ENCODE peak calls at places on chromosomes 3 and 15, in ten cellular contexts. One of them, this sample, is unnamed.

GRCh38 chr3:47083786-47084185 is 80.1 kb downstream of the SETD2 start:
- DNase-seq in stimulated activated CD4-positive, alpha-beta T cell treated with anti-CD3 and anti-CD28 coated beads, Interleukin-1b, Interleukin-23, amount 100 ng/mL, for 48 hours: no peak
- DNase-seq in HEK293T: no peak
- DNase-seq in NCI-H774: no peak
- DNase-seq in T-helper 2 cell: no peak
- DNase-seq in foreskin keratinocyte: no peak
- DNase-seq in NCI-H2081: no peak
- DNase-seq in frontal cortex: no peak
- DNase-seq in renal cortical epithelial cell: no peak
- DNase-seq in dermis microvascular lymphatic vessel endothelial cell: no peak
- DNase-seq in this sample: no peak

GRCh38 chr3:155232605-155233004 is 60.9 kb downstream of the STRIT1 start:
- DNase-seq in HEK293T: no peak
- DNase-seq in renal cortical epithelial cell: peak
- DNase-seq in NCI-H774: peak
- DNase-seq in dermis microvascular lymphatic vessel endothelial cell: no peak
- DNase-seq in stimulated activated CD4-positive, alpha-beta T cell treated with anti-CD3 and anti-CD28 coated beads, Interleukin-1b, Interleukin-23, amount 100 ng/mL, for 48 hours: no peak
- DNase-seq in NCI-H2081: peak
- DNase-seq in frontal cortex: no peak
- DNase-seq in foreskin keratinocyte: peak
- DNase-seq in T-helper 2 cell: no peak
- DNase-seq in this sample: peak

GRCh38 chr15:44215594-44215993 is 20.5 kb upstream of the FRMD5 start:
- DNase-seq in renal cortical epithelial cell: peak
- DNase-seq in frontal cortex: no peak
- DNase-seq in foreskin keratinocyte: peak
- DNase-seq in stimulated activated CD4-positive, alpha-beta T cell treated with anti-CD3 and anti-CD28 coated beads, Interleukin-1b, Interleukin-23, amount 100 ng/mL, for 48 hours: no peak
- DNase-seq in NCI-H774: no peak
- DNase-seq in T-helper 2 cell: no peak
- DNase-seq in dermis microvascular lymphatic vessel endothelial cell: peak
- DNase-seq in HEK293T: no peak
- DNase-seq in NCI-H2081: no peak
- DNase-seq in this sample: no peak

GRCh38 chr15:64213646-64214045 is 50.8 kb upstream of the PPIB start:
- DNase-seq in T-helper 2 cell: no peak
- DNase-seq in NCI-H774: no peak
- DNase-seq in stimulated activated CD4-positive, alpha-beta T cell treated with anti-CD3 and anti-CD28 coated beads, Interleukin-1b, Interleukin-23, amount 100 ng/mL, for 48 hours: no peak
- DNase-seq in frontal cortex: no peak
- DNase-seq in dermis microvascular lymphatic vessel endothelial cell: no peak
- DNase-seq in foreskin keratinocyte: no peak
- DNase-seq in HEK293T: no peak
- DNase-seq in NCI-H2081: no peak
- DNase-seq in renal cortical epithelial cell: no peak
- DNase-seq in this sample: no peak

GRCh38 chr3:114554716-114555115 is 260.9 kb downstream of the TIGIT start:
- DNase-seq in stimulated activated CD4-positive, alpha-beta T cell treated with anti-CD3 and anti-CD28 coated beads, Interleukin-1b, Interleukin-23, amount 100 ng/mL, for 48 hours: no peak
- DNase-seq in HEK293T: no peak
- DNase-seq in NCI-H774: no peak
- DNase-seq in frontal cortex: no peak
- DNase-seq in T-helper 2 cell: no peak
- DNase-seq in renal cortical epithelial cell: no peak
- DNase-seq in NCI-H2081: no peak
- DNase-seq in foreskin keratinocyte: no peak
- DNase-seq in dermis microvascular lymphatic vessel endothelial cell: no peak
- DNase-seq in this sample: no peak

GRCh38 chr3:28980631-28981030 is 300.2 kb upstream of the RBMS3 start:
- DNase-seq in foreskin keratinocyte: peak
- DNase-seq in HEK293T: no peak
- DNase-seq in NCI-H2081: no peak
- DNase-seq in frontal cortex: no peak
- DNase-seq in renal cortical epithelial cell: no peak
- DNase-seq in T-helper 2 cell: no peak
- DNase-seq in stimulated activated CD4-positive, alpha-beta T cell treated with anti-CD3 and anti-CD28 coated beads, Interleukin-1b, Interleukin-23, amount 100 ng/mL, for 48 hours: no peak
- DNase-seq in dermis microvascular lymphatic vessel endothelial cell: no peak
- DNase-seq in NCI-H774: no peak
- DNase-seq in this sample: no peak

GRCh38 chr3:103218793-103219192 is 784.0 kb downstream of the ZPLD1 start:
- DNase-seq in NCI-H2081: no peak
- DNase-seq in renal cortical epithelial cell: peak
- DNase-seq in dermis microvascular lymphatic vessel endothelial cell: no peak
- DNase-seq in foreskin keratinocyte: peak
- DNase-seq in NCI-H774: no peak
- DNase-seq in T-helper 2 cell: no peak
- DNase-seq in stimulated activated CD4-positive, alpha-beta T cell treated with anti-CD3 and anti-CD28 coated beads, Interleukin-1b, Interleukin-23, amount 100 ng/mL, for 48 hours: no peak
- DNase-seq in HEK293T: no peak
- DNase-seq in frontal cortex: no peak
- DNase-seq in this sample: no peak

GRCh38 chr3:51875501-51875900 is at the start of gene IQCF5:
- DNase-seq in renal cortical epithelial cell: no peak
- DNase-seq in stimulated activated CD4-positive, alpha-beta T cell treated with anti-CD3 and anti-CD28 coated beads, Interleukin-1b, Interleukin-23, amount 100 ng/mL, for 48 hours: no peak
- DNase-seq in foreskin keratinocyte: no peak
- DNase-seq in T-helper 2 cell: no peak
- DNase-seq in NCI-H774: no peak
- DNase-seq in NCI-H2081: no peak
- DNase-seq in dermis microvascular lymphatic vessel endothelial cell: no peak
- DNase-seq in frontal cortex: no peak
- DNase-seq in HEK293T: no peak
- DNase-seq in this sample: no peak

GRCh38 chr15:88769161-88769971 is 33.9 kb upstream of the ACAN start:
- DNase-seq in NCI-H2081: no peak
- DNase-seq in NCI-H774: no peak
- DNase-seq in HEK293T: no peak
- DNase-seq in T-helper 2 cell: no peak
- DNase-seq in foreskin keratinocyte: no peak
- DNase-seq in stimulated activated CD4-positive, alpha-beta T cell treated with anti-CD3 and anti-CD28 coated beads, Interleukin-1b, Interleukin-23, amount 100 ng/mL, for 48 hours: no peak
- DNase-seq in frontal cortex: no peak
- DNase-seq in dermis microvascular lymphatic vessel endothelial cell: no peak
- DNase-seq in renal cortical epithelial cell: no peak
- DNase-seq in this sample: peak

GRCh38 chr3:140308535-140308934 is 369.3 kb upstream of the TRIM42 start:
- DNase-seq in stimulated activated CD4-positive, alpha-beta T cell treated with anti-CD3 and anti-CD28 coated beads, Interleukin-1b, Interleukin-23, amount 100 ng/mL, for 48 hours: no peak
- DNase-seq in NCI-H2081: no peak
- DNase-seq in dermis microvascular lymphatic vessel endothelial cell: no peak
- DNase-seq in frontal cortex: no peak
- DNase-seq in T-helper 2 cell: no peak
- DNase-seq in foreskin keratinocyte: no peak
- DNase-seq in renal cortical epithelial cell: no peak
- DNase-seq in NCI-H774: no peak
- DNase-seq in HEK293T: no peak
- DNase-seq in this sample: no peak

GRCh38 chr3:186414735-186415419 is 52.8 kb upstream of the DGKG start:
- DNase-seq in renal cortical epithelial cell: peak
- DNase-seq in dermis microvascular lymphatic vessel endothelial cell: no peak
- DNase-seq in NCI-H2081: no peak
- DNase-seq in HEK293T: no peak
- DNase-seq in stimulated activated CD4-positive, alpha-beta T cell treated with anti-CD3 and anti-CD28 coated beads, Interleukin-1b, Interleukin-23, amount 100 ng/mL, for 48 hours: no peak
- DNase-seq in T-helper 2 cell: no peak
- DNase-seq in frontal cortex: no peak
- DNase-seq in foreskin keratinocyte: peak
- DNase-seq in NCI-H774: no peak
- DNase-seq in this sample: no peak

GRCh38 chr3:13262493-13263211 is 157.5 kb downstream of the NUP210 start:
- DNase-seq in foreskin keratinocyte: no peak
- DNase-seq in stimulated activated CD4-positive, alpha-beta T cell treated with anti-CD3 and anti-CD28 coated beads, Interleukin-1b, Interleukin-23, amount 100 ng/mL, for 48 hours: no peak
- DNase-seq in NCI-H774: no peak
- DNase-seq in HEK293T: no peak
- DNase-seq in renal cortical epithelial cell: peak
- DNase-seq in T-helper 2 cell: no peak
- DNase-seq in NCI-H2081: no peak
- DNase-seq in frontal cortex: no peak
- DNase-seq in dermis microvascular lymphatic vessel endothelial cell: peak
- DNase-seq in this sample: no peak

GRCh38 chr3:134796313-134797079 is 1.4 kb downstream of the EPHB1 start:
- DNase-seq in stimulated activated CD4-positive, alpha-beta T cell treated with anti-CD3 and anti-CD28 coated beads, Interleukin-1b, Interleukin-23, amount 100 ng/mL, for 48 hours: no peak
- DNase-seq in foreskin keratinocyte: peak
- DNase-seq in NCI-H774: peak
- DNase-seq in NCI-H2081: peak
- DNase-seq in frontal cortex: no peak
- DNase-seq in T-helper 2 cell: no peak
- DNase-seq in renal cortical epithelial cell: no peak
- DNase-seq in dermis microvascular lymphatic vessel endothelial cell: no peak
- DNase-seq in HEK293T: peak
- DNase-seq in this sample: peak

GRCh38 chr15:76994971-76995945 is at the start of gene PSTPIP1:
- DNase-seq in stimulated activated CD4-positive, alpha-beta T cell treated with anti-CD3 and anti-CD28 coated beads, Interleukin-1b, Interleukin-23, amount 100 ng/mL, for 48 hours: peak
- DNase-seq in NCI-H774: no peak
- DNase-seq in T-helper 2 cell: peak
- DNase-seq in NCI-H2081: no peak
- DNase-seq in foreskin keratinocyte: peak
- DNase-seq in frontal cortex: peak
- DNase-seq in HEK293T: no peak
- DNase-seq in dermis microvascular lymphatic vessel endothelial cell: no peak
- DNase-seq in renal cortical epithelial cell: no peak
- DNase-seq in this sample: no peak

GRCh38 chr15:89335289-89336041 is 841 bp upstream of the POLG start:
- DNase-seq in frontal cortex: no peak
- DNase-seq in T-helper 2 cell: peak
- DNase-seq in NCI-H774: no peak
- DNase-seq in HEK293T: peak
- DNase-seq in NCI-H2081: no peak
- DNase-seq in stimulated activated CD4-positive, alpha-beta T cell treated with anti-CD3 and anti-CD28 coated beads, Interleukin-1b, Interleukin-23, amount 100 ng/mL, for 48 hours: no peak
- DNase-seq in dermis microvascular lymphatic vessel endothelial cell: no peak
- DNase-seq in renal cortical epithelial cell: peak
- DNase-seq in foreskin keratinocyte: no peak
- DNase-seq in this sample: no peak

GRCh38 chr15:96330064-96330449 is 443 bp upstream of the NR2F2 start:
- DNase-seq in NCI-H2081: no peak
- DNase-seq in NCI-H774: peak
- DNase-seq in foreskin keratinocyte: peak
- DNase-seq in frontal cortex: no peak
- DNase-seq in renal cortical epithelial cell: no peak
- DNase-seq in stimulated activated CD4-positive, alpha-beta T cell treated with anti-CD3 and anti-CD28 coated beads, Interleukin-1b, Interleukin-23, amount 100 ng/mL, for 48 hours: peak
- DNase-seq in T-helper 2 cell: no peak
- DNase-seq in dermis microvascular lymphatic vessel endothelial cell: no peak
- DNase-seq in HEK293T: no peak
- DNase-seq in this sample: no peak

GRCh38 chr3:19474169-19474568 is 325.9 kb downstream of the KCNH8 start:
- DNase-seq in NCI-H774: no peak
- DNase-seq in dermis microvascular lymphatic vessel endothelial cell: no peak
- DNase-seq in frontal cortex: no peak
- DNase-seq in T-helper 2 cell: no peak
- DNase-seq in HEK293T: no peak
- DNase-seq in NCI-H2081: peak
- DNase-seq in renal cortical epithelial cell: no peak
- DNase-seq in foreskin keratinocyte: no peak
- DNase-seq in stimulated activated CD4-positive, alpha-beta T cell treated with anti-CD3 and anti-CD28 coated beads, Interleukin-1b, Interleukin-23, amount 100 ng/mL, for 48 hours: no peak
- DNase-seq in this sample: no peak

This sample was measured in iPS-NIHi11.